ENCODE peak calls at places on chromosomes 6 and 20, in four cellular contexts. R, W, B and C are unnamed samples. For H3K36me3, the result is how much of the 10 kb centered on the place peaks cover.

GRCh38 chr6:85712346-85712745 is 69.7 kb upstream of the SYNCRIP start:
- DNase-seq in R (no peak), W (no peak), B (no peak), C (no peak)

GRCh38 chr6:136772685-136773472 is 19.4 kb downstream of the MAP3K5 start:
- DNase-seq in R (no peak), W (peak), B (no peak), C (no peak)

GRCh38 chr6:18213439-18213838 is 50.9 kb downstream of the DEK start:
- DNase-seq in R (no peak), W (no peak), B (no peak), C (no peak)

GRCh38 chr20:4997207-4997606 is 4.1 kb downstream of the SLC23A2 start:
- DNase-seq in R (no peak), W (no peak), B (no peak), C (no peak)

GRCh38 chr6:138231399-138231886 is 13.2 kb upstream of the PBOV1 start:
- DNase-seq in R (peak), W (peak), B (no peak), C (no peak)

GRCh38 chr6:17214106-17214505 is 67.1 kb upstream of the RBM24 start:
- DNase-seq in R (no peak), W (no peak), B (no peak), C (no peak)

GRCh38 chr20:49672109-49672681 is 41.5 kb downstream of the B4GALT5 start:
- DNase-seq in R (no peak), W (no peak), B (no peak), C (no peak)

GRCh38 chr20:63504642-63505041 is 5.8 kb upstream of the EEF1A2 start:
- DNase-seq in R (no peak), W (no peak), B (no peak), C (no peak)

GRCh38 chr20:46230811-46231282 is 77.5 kb downstream of the CDH22 start:
- DNase-seq in R (no peak), W (no peak), B (no peak), C (peak)

GRCh38 chr6:40845588-40845987 is 193.4 kb downstream of the UNC5CL start:
- DNase-seq in R (peak), W (peak), B (no peak), C (peak)

GRCh38 chr6:39962831-39963230 is 28.6 kb upstream of the MOCS1 start:
- DNase-seq in R (no peak), W (no peak), B (no peak), C (no peak)

GRCh38 chr6:89035252-89036106 is 45.1 kb upstream of the PNRC1 start:
- DNase-seq in R (peak), W (peak), B (no peak), C (peak)

GRCh38 chr6:72636215-72636614 is 14.4 kb downstream of the KCNQ5 start:
- DNase-seq in R (no peak), W (no peak), B (no peak), C (no peak)

GRCh38 chr20:46118481-46119020 is 437 bp downstream of the CD40 start:
- DNase-seq in R (peak), W (peak), B (peak), C (peak)

GRCh38 chr20:910840-911770 is 5.0 kb downstream of the ANGPT4 start:
- DNase-seq in R (no peak), W (peak), B (peak), C (peak)

GRCh38 chr6:98957440-98957839 is 9.7 kb upstream of the FBXL4 start:
- DNase-seq in R (no peak), W (no peak), B (peak), C (no peak)

GRCh38 chr20:5402903-5403531 is 86.3 kb upstream of the PROKR2 start:
- DNase-seq in R (no peak), W (no peak), B (no peak), C (no peak)

GRCh38 chr6:54020311-54020710 is 90.9 kb upstream of the MLIP start:
- DNase-seq in R (no peak), W (no peak), B (no peak), C (no peak)

GRCh38 chr6:133805876-133806275 is 83.0 kb upstream of the TCF21 start:
- DNase-seq in R (no peak), W (no peak), B (no peak), C (no peak)

GRCh38 chr6:147009358-147009757 is 194.9 kb upstream of the STXBP5 start:
- DNase-seq in R (no peak), W (no peak), B (no peak), C (no peak)

GRCh38 chr6:16964553-16965499 is 137.0 kb upstream of the STMND1 start:
- DNase-seq in R (peak), W (peak), B (peak), C (peak)

GRCh38 chr6:15247214-15247749 is 1.4 kb downstream of the JARID2 start:
- DNase-seq in R (no peak), W (no peak), B (no peak), C (no peak)

GRCh38 chr6:154245542-154245941 is 111.1 kb downstream of the IPCEF1 start:
- DNase-seq in R (no peak), W (no peak), B (no peak), C (no peak)
- TF ChIP-seq POLR2A in R (no peak), W (no peak), B (no peak), C (no peak)

GRCh38 chr6:52515219-52515960 is 61.5 kb downstream of the TRAM2 start:
- DNase-seq in R (no peak), W (no peak), B (no peak), C (no peak)
- H3K36me3 ChIP-seq in R (under half), W (under half), B (under half), C (under half)

GRCh38 chr20:54132612-54133433 is 41.0 kb downstream of the CYP24A1 start:
- DNase-seq in R (no peak), W (peak), B (no peak), C (no peak)
- TF ChIP-seq POLR2A in R (no peak), W (no peak), B (no peak), C (no peak)

DNA sequence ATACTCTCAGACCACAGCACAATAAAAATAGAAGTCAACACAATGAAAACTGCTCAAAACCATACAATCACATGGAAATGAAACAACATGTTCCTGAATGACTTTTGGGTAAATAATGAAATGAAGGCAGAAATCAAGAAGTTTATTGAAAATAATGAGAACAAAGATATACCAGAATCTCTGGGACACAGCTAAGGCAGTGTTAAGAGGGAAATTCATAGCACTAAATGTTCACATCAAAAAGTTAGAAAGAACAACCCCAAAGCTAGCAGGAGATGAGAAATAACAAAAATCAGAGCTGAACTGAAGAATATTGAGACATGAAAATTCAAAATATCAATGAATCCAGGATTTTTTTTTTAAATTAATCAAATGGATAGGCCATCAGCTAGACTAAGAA is 183.3 kb downstream of the BACH2 start:
- DNase-seq in R (no peak), W (no peak), B (no peak), C (no peak)
- H3K36me3 ChIP-seq in R (under half), W (under half), B (under half), C (under half)

GRCh38 chr6:43060755-43061633 is 1.6 kb downstream of the KLC4 start:
- DNase-seq in R (no peak), W (no peak), B (no peak), C (no peak)

GRCh38 chr6:43059168-43060033 is at the start of the genes KLC4 and MRPL2:
- DNase-seq in R (peak), W (peak), B (peak), C (peak)

GRCh38 chr6:43061861-43062260 is 2.4 kb downstream of the KLC4 start:
- DNase-seq in R (no peak), W (no peak), B (no peak), C (no peak)

GRCh38 chr6:43058511-43058910 is 723 bp downstream of the MRPL2 start:
- DNase-seq in R (no peak), W (no peak), B (no peak), C (no peak)

DNA sequence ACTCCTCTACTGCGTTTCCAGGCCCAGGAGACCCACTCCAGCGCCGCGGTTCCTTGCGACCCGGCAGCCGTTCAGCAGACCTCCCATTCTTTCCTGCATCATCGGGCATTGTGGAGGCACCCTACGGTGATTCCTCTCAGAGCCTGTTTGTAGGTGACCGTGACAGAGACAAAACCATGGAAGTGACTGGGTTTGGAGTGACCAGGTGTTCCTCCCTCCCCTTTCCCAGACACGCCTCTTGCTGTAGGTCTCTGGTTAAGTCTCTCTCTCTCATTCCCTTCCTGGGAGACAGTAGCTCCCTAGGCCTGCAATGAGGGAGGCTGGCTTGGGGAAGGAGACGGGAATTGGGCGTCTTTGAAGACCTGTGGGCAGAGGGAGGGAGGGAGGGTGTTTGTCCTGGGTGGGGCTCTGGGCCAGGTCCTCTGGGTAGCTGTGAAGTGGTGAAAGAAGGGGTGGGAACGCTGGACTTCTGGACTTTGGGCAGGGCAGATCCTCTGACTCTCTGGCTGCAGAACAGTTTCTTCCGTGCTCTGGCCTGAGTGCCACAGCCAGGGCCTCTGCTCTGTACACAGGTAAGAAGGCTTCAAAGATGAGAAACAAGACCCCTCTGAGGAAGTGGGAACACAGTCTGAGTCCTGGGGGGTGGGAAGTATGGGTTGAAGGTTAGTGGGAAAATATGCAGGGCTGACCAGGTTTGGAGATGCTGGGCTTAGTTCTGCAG is 763 bp downstream of the KLC4 start:
- DNase-seq in R (peak), W (peak), B (no peak), C (no peak)
- TF ChIP-seq POLR2A in R (no peak), W (peak), B (no peak), C (no peak)

GRCh38 chr6:148311849-148312669 is 30.6 kb upstream of the SASH1 start:
- DNase-seq in R (no peak), W (no peak), B (no peak), C (no peak)
- H3K36me3 ChIP-seq in R (under half), W (under half), B (under half), C (under half)